ENCODE peak calls at places on chromosomes 4 and X, in five cellular contexts. Q, W, I, H and G are unnamed samples.

GRCh38 chrX:7316887-7317286 is 168.9 kb upstream of the PUDP start:
- DNase-seq in H (no peak), W (no peak), Q (no peak), I (no peak), G (peak)

GRCh38 chr4:14168919-14169318 is 541.4 kb upstream of the BOD1L1 start:
- DNase-seq in W (peak), H (no peak), Q (no peak), I (peak), G (peak)

GRCh38 chr4:108171541-108172230 is 3.0 kb upstream of the LEF1 start:
- DNase-seq in Q (peak), I (no peak), W (no peak), H (peak), G (no peak)

GRCh38 chr4:151195801-151196200 is 81.2 kb upstream of the PRSS48 start:
- DNase-seq in W (no peak), I (no peak), H (no peak), Q (no peak), G (peak)

GRCh38 chrX:29065477-29065876 is 478.2 kb downstream of the IL1RAPL1 start:
- DNase-seq in W (no peak), I (no peak), Q (no peak), H (no peak), G (no peak)

GRCh38 chrX:154428176-154429171 is at the start of gene ATP6AP1:
- DNase-seq in Q (peak), W (peak), H (peak), I (peak), G (peak)

GRCh38 chrX:91331476-91331875 is 103.2 kb upstream of the PABPC5 start:
- DNase-seq in Q (no peak), W (no peak), H (no peak), I (no peak), G (no peak)

GRCh38 chrX:30786374-30786773 is 102.7 kb downstream of the TAB3 start:
- DNase-seq in H (no peak), W (no peak), I (no peak), Q (no peak), G (no peak)

DNA sequence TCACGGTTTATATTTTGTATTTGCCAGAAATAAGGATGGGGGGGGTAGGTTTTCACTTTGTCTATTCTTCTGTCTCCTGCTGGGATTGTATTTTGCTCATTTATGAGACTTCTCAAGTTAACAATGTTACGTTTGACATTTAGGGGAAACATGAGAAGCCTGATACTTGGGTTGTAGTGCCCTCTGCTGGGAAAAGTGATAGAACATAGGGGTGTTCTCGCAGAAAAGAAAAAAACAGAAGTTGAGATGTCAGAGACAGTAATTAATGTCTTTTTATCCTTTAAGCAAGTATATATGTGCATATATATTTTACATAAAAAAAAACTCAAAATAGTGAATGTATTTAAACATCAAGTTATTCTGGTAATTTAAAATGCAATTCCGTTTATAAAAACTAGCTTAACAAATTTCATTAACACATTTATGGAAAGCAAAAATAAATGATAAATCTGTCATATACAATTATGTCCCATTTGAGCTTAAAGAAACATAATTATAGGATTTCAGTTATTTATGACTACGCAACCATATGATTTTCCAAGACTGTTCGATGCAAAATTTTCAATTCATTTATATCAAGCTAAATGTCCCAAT is 46.0 kb upstream of the TMPRSS11F start:
- DNase-seq in W (no peak), H (peak), Q (no peak), I (peak), G (peak)
- TF ChIP-seq CTCF in W (peak), H (peak), Q (peak), I (peak), G (peak)

GRCh38 chrX:43121637-43122036 is 343.7 kb upstream of the PPP1R2C start:
- DNase-seq in H (no peak), Q (no peak), W (no peak), I (no peak), G (peak)
- TF ChIP-seq CTCF in H (no peak), Q (no peak), W (no peak), I (no peak), G (peak)

GRCh38 chr4:176566769-176567168 is 226.0 kb downstream of the VEGFC start:
- DNase-seq in W (no peak), H (no peak), Q (no peak), I (no peak), G (no peak)

GRCh38 chr4:176569301-176569700 is 223.4 kb downstream of the VEGFC start:
- DNase-seq in Q (no peak), H (no peak), W (no peak), I (no peak), G (peak)

GRCh38 chr4:176561368-176561767 is 231.4 kb downstream of the VEGFC start:
- DNase-seq in Q (no peak), W (no peak), I (no peak), H (no peak), G (no peak)

GRCh38 chr4:176565044-176565443 is 227.7 kb downstream of the VEGFC start:
- DNase-seq in W (no peak), Q (no peak), H (no peak), I (no peak), G (no peak)

GRCh38 chr4:176563591-176563990 is 229.1 kb downstream of the VEGFC start:
- DNase-seq in Q (no peak), H (no peak), I (no peak), W (no peak), G (peak)
- TF ChIP-seq CTCF in Q (no peak), H (no peak), I (no peak), W (peak), G (peak)

DNA sequence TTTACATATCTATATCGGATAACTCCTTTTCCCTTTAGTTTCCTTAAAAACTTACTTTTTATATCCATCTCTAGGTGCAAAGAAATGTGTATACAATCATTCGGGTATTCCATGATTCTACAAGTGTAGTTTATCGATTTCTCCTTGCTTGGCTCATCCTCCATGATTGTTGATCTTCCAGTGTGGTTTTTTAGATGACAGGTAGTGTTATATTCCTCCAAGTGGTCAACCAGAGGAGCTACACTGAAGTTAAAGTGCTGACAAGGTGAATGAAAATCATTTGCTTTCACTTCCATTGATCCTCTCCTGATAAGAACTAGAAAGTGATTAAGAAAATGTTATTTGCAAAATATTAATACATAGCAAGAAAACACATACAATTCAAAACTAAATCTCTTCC is 38.5 kb downstream of the TMEM156 start:
- DNase-seq in I (no peak), Q (no peak), W (no peak), H (no peak), G (no peak)
- TF ChIP-seq CTCF in I (no peak), Q (no peak), W (no peak), H (no peak), G (no peak)